ENCODE peak calls at places on chromosomes 3 and 15, in five cellular contexts. One of them, this sample, is unnamed.

GRCh38 chr3:116809218-116809617 is 99.6 kb downstream of the TUSC7 start:
- DNase-seq in testis: no peak
- DNase-seq in fibroblast of lung: no peak
- DNase-seq in foreskin fibroblast: no peak
- DNase-seq in neural crest cell: no peak
- DNase-seq in this sample: no peak

GRCh38 chr3:129418041-129418973 is 10.1 kb downstream of the EFCAB12 start:
- DNase-seq in testis: no peak
- DNase-seq in fibroblast of lung: no peak
- DNase-seq in foreskin fibroblast: no peak
- DNase-seq in neural crest cell: no peak
- DNase-seq in this sample: no peak

GRCh38 chr3:141360888-141361598 is 7.3 kb upstream of the ZBTB38 start:
- DNase-seq in testis: no peak
- DNase-seq in fibroblast of lung: peak; percentile 95
- DNase-seq in foreskin fibroblast: peak; percentile 81
- DNase-seq in neural crest cell: no peak
- DNase-seq in this sample: peak; percentile 69

GRCh38 chr3:15982667-15983145 is 184.9 kb upstream of the ANKRD28 start:
- DNase-seq in testis: no peak
- DNase-seq in fibroblast of lung: peak; percentile 98
- DNase-seq in foreskin fibroblast: peak; percentile 99
- DNase-seq in neural crest cell: no peak
- DNase-seq in this sample: no peak

GRCh38 chr15:88497109-88497761 is 29.7 kb downstream of the MRPS11 start:
- DNase-seq in testis: peak; percentile 66
- DNase-seq in fibroblast of lung: no peak
- DNase-seq in foreskin fibroblast: no peak
- DNase-seq in neural crest cell: no peak
- DNase-seq in this sample: no peak

GRCh38 chr3:97968376-97968775 is 3.9 kb downstream of the RIOX2 start:
- DNase-seq in testis: no peak
- DNase-seq in fibroblast of lung: no peak
- DNase-seq in foreskin fibroblast: no peak
- DNase-seq in neural crest cell: no peak
- DNase-seq in this sample: no peak

GRCh38 chr15:89575656-89576416 is 567 bp downstream of the TICRR start:
- DNase-seq in testis: no peak
- DNase-seq in fibroblast of lung: peak; percentile 13
- DNase-seq in foreskin fibroblast: peak; percentile 10
- DNase-seq in neural crest cell: peak; percentile 26
- DNase-seq in this sample: peak; percentile 31

GRCh38 chr3:194715022-194715800 is 29.5 kb downstream of the FAM43A start:
- DNase-seq in testis: no peak
- DNase-seq in fibroblast of lung: no peak
- DNase-seq in foreskin fibroblast: no peak
- DNase-seq in neural crest cell: no peak
- DNase-seq in this sample: peak; percentile 26

GRCh38 chr3:105904683-105905320 is 36.0 kb upstream of the CBLB start:
- DNase-seq in testis: no peak
- DNase-seq in fibroblast of lung: peak; percentile 43
- DNase-seq in foreskin fibroblast: no peak
- DNase-seq in neural crest cell: no peak
- DNase-seq in this sample: no peak

GRCh38 chr3:194730369-194730768 is 44.7 kb downstream of the FAM43A start:
- DNase-seq in testis: peak; percentile 43
- DNase-seq in fibroblast of lung: peak; percentile 20
- DNase-seq in foreskin fibroblast: no peak
- DNase-seq in neural crest cell: no peak
- DNase-seq in this sample: peak; percentile 74

GRCh38 chr15:59313703-59314332 is 58.9 kb downstream of the MYO1E start:
- DNase-seq in testis: peak; percentile 46
- DNase-seq in fibroblast of lung: peak; percentile 83
- DNase-seq in foreskin fibroblast: no peak
- DNase-seq in neural crest cell: no peak
- DNase-seq in this sample: peak; percentile 86

GRCh38 chr3:56915969-56916586 is 114.3 kb upstream of the ARHGEF3 start:
- DNase-seq in testis: no peak
- DNase-seq in fibroblast of lung: no peak
- DNase-seq in foreskin fibroblast: no peak
- DNase-seq in neural crest cell: no peak
- DNase-seq in this sample: no peak

GRCh38 chr3:189401196-189401595 is 229.4 kb downstream of the TPRG1 start:
- DNase-seq in testis: no peak
- DNase-seq in fibroblast of lung: no peak
- DNase-seq in foreskin fibroblast: no peak
- DNase-seq in neural crest cell: no peak
- DNase-seq in this sample: no peak

GRCh38 chr15:57036352-57036751 is 117.9 kb downstream of the TCF12 start:
- DNase-seq in testis: no peak
- DNase-seq in fibroblast of lung: no peak
- DNase-seq in foreskin fibroblast: no peak
- DNase-seq in neural crest cell: no peak
- DNase-seq in this sample: no peak

GRCh38 chr3:69197922-69198540 is 75.6 kb upstream of the LMOD3 start:
- DNase-seq in testis: no peak
- DNase-seq in fibroblast of lung: no peak
- DNase-seq in foreskin fibroblast: no peak
- DNase-seq in neural crest cell: no peak
- DNase-seq in this sample: no peak

GRCh38 chr3:40741729-40742128 is 217.0 kb downstream of the ZNF621 start:
- DNase-seq in testis: peak; percentile 33
- DNase-seq in fibroblast of lung: peak; percentile 4
- DNase-seq in foreskin fibroblast: no peak
- DNase-seq in neural crest cell: no peak
- DNase-seq in this sample: no peak

GRCh38 chr3:148583793-148584192 is 113.9 kb upstream of the AGTR1 start:
- DNase-seq in testis: no peak
- DNase-seq in fibroblast of lung: no peak
- DNase-seq in foreskin fibroblast: no peak
- DNase-seq in neural crest cell: no peak
- DNase-seq in this sample: no peak

GRCh38 chr3:148591525-148591924 is 106.2 kb upstream of the AGTR1 start:
- DNase-seq in testis: no peak
- DNase-seq in fibroblast of lung: no peak
- DNase-seq in foreskin fibroblast: no peak
- DNase-seq in neural crest cell: no peak
- DNase-seq in this sample: no peak

GRCh38 chr3:148584438-148584837 is 113.3 kb upstream of the AGTR1 start:
- DNase-seq in testis: no peak
- DNase-seq in fibroblast of lung: no peak
- DNase-seq in foreskin fibroblast: no peak
- DNase-seq in neural crest cell: no peak
- DNase-seq in this sample: no peak

GRCh38 chr3:148585671-148586379 is 111.9 kb upstream of the AGTR1 start:
- DNase-seq in testis: no peak
- DNase-seq in fibroblast of lung: no peak
- DNase-seq in foreskin fibroblast: no peak
- DNase-seq in neural crest cell: no peak
- DNase-seq in this sample: no peak

DNA sequence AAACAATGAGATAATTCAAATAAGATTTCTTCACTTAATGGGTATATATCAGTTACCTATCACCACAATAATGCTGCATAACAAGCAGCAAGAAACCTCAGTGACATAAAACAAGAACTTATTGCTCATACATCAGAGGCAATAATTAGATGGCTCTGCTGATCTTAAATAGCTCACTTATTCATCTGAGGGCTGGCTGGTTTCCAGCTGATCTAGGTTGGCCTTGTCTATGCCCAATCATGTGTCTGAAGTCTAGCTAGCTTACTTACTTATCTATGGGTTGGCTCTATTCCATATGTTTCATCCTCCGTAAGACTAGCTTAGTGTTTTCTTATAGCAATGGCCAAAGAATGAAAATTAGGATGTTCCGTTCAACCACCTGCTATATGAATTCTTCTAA is 109.4 kb upstream of the AGTR1 start:
- DNase-seq in testis: peak; percentile 15
- DNase-seq in fibroblast of lung: no peak
- DNase-seq in foreskin fibroblast: no peak
- DNase-seq in neural crest cell: no peak
- DNase-seq in this sample: no peak
- TF ChIP-seq CTCF in testis: no peak
- TF ChIP-seq CTCF in fibroblast of lung: no peak
- TF ChIP-seq CTCF in foreskin fibroblast: no peak
- TF ChIP-seq CTCF in neural crest cell: no peak
- TF ChIP-seq CTCF in this sample: no peak

GRCh38 chr15:67504061-67504460 is 16.9 kb upstream of the C15orf61 start:
- DNase-seq in testis: no peak
- DNase-seq in fibroblast of lung: peak; percentile 34
- DNase-seq in foreskin fibroblast: peak; percentile 28
- DNase-seq in neural crest cell: no peak
- DNase-seq in this sample: no peak

GRCh38 chr15:67501836-67502461 is 19.0 kb upstream of the C15orf61 start:
- DNase-seq in testis: no peak
- DNase-seq in fibroblast of lung: peak; percentile 7
- DNase-seq in foreskin fibroblast: no peak
- DNase-seq in neural crest cell: no peak
- DNase-seq in this sample: no peak

GRCh38 chr15:67505675-67506572 is 15.0 kb upstream of the C15orf61 start:
- DNase-seq in testis: no peak
- DNase-seq in fibroblast of lung: no peak
- DNase-seq in foreskin fibroblast: no peak
- DNase-seq in neural crest cell: no peak
- DNase-seq in this sample: no peak

GRCh38 chr15:67504796-67505195 is 16.1 kb upstream of the C15orf61 start:
- DNase-seq in testis: no peak
- DNase-seq in fibroblast of lung: no peak
- DNase-seq in foreskin fibroblast: peak; percentile 68
- DNase-seq in neural crest cell: no peak
- DNase-seq in this sample: no peak

GRCh38 chr15:67501177-67501835 is 19.6 kb upstream of the C15orf61 start:
- DNase-seq in testis: no peak
- DNase-seq in fibroblast of lung: peak; percentile 36
- DNase-seq in foreskin fibroblast: peak; percentile 29
- DNase-seq in neural crest cell: no peak
- DNase-seq in this sample: no peak
- TF ChIP-seq CTCF in testis: no peak
- TF ChIP-seq CTCF in fibroblast of lung: peak; percentile 34
- TF ChIP-seq CTCF in foreskin fibroblast: peak; percentile 45
- TF ChIP-seq CTCF in neural crest cell: no peak
- TF ChIP-seq CTCF in this sample: no peak

DNA sequence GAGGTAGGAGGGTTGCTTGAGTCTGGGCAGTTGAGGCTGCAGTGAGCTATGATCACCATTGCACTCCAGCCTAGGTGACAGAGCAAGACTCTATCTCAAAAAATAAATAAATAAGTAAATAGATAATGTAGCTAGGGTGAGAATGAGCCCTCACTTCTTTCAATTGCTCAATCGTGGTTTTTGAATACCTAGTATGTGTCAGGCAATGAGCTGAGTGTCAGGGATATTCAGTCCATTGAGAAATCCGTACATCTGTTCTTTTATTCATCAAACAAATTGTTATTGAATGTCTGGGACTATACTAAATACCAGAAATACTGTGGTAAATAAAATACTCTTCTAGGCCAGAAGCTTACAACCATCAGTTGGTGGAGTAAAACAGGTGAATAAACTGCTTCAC is 6.2 kb upstream of the ZNF148 start:
- DNase-seq in testis: no peak
- DNase-seq in fibroblast of lung: no peak
- DNase-seq in foreskin fibroblast: no peak
- DNase-seq in neural crest cell: no peak
- DNase-seq in this sample: no peak
- TF ChIP-seq CTCF in testis: no peak
- TF ChIP-seq CTCF in fibroblast of lung: no peak
- TF ChIP-seq CTCF in foreskin fibroblast: no peak
- TF ChIP-seq CTCF in neural crest cell: no peak
- TF ChIP-seq CTCF in this sample: no peak

DNA sequence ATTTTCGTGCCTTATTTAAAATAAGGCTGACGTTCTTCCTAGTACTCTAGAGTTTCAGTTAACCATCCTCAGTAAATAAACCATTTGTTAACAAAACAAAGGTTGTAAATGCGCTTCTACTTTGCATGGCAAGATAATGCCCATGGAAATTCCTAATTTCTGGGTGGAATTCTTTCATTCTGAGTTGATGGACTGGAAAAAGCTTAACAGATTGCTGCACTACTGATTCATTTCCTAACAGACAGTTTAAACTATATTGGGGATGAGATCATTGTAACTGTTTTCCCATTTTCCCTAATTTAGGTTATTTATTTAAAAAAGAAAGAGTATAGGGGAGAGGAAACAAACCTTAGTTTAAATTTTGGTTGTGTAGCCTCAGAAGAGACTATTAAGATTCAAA is 342.2 kb downstream of the NLGN1 start:
- DNase-seq in testis: no peak
- DNase-seq in fibroblast of lung: peak; percentile 72
- DNase-seq in foreskin fibroblast: no peak
- DNase-seq in neural crest cell: no peak
- DNase-seq in this sample: no peak
- TF ChIP-seq CTCF in testis: no peak
- TF ChIP-seq CTCF in fibroblast of lung: no peak
- TF ChIP-seq CTCF in foreskin fibroblast: no peak
- TF ChIP-seq CTCF in neural crest cell: no peak
- TF ChIP-seq CTCF in this sample: no peak

GRCh38 chr15:50315814-50316630 is 39.0 kb downstream of the GABPB1 start:
- DNase-seq in testis: no peak
- DNase-seq in fibroblast of lung: peak; percentile 40
- DNase-seq in foreskin fibroblast: peak; percentile 21
- DNase-seq in neural crest cell: no peak
- DNase-seq in this sample: peak; percentile 5

GRCh38 chr15:50321680-50322079 is 33.3 kb downstream of the GABPB1 start:
- DNase-seq in testis: no peak
- DNase-seq in fibroblast of lung: no peak
- DNase-seq in foreskin fibroblast: no peak
- DNase-seq in neural crest cell: no peak
- DNase-seq in this sample: no peak

GRCh38 chr15:50320504-50320903 is 34.5 kb downstream of the GABPB1 start:
- DNase-seq in testis: no peak
- DNase-seq in fibroblast of lung: no peak
- DNase-seq in foreskin fibroblast: no peak
- DNase-seq in neural crest cell: no peak
- DNase-seq in this sample: no peak

DNA sequence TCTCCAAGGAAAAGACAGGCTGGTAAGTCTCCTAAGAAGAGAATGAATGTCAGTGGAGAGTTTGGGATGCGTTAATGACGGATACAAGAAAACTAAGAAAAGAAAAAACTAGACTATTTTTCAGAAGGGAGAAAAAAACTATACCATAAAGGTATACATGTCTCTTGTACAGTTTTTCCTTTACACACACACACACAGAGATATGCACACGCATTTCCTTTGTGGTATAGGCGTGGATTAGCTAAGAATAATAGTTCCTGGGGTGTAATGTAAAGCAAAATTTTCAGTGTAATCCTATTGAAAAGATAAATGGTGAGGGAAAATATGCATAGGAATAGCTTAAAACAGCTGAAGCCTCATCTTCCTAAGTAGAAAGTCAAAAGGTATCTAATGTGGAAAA is 36.3 kb downstream of the GABPB1 start:
- DNase-seq in testis: no peak
- DNase-seq in fibroblast of lung: no peak
- DNase-seq in foreskin fibroblast: no peak
- DNase-seq in neural crest cell: no peak
- DNase-seq in this sample: no peak
- TF ChIP-seq CTCF in testis: no peak
- TF ChIP-seq CTCF in fibroblast of lung: no peak
- TF ChIP-seq CTCF in foreskin fibroblast: no peak
- TF ChIP-seq CTCF in neural crest cell: no peak
- TF ChIP-seq CTCF in this sample: no peak

GRCh38 chr3:20622304-20622703 is 436.3 kb upstream of the SGO1 start:
- DNase-seq in testis: no peak
- DNase-seq in fibroblast of lung: peak; percentile 62
- DNase-seq in foreskin fibroblast: peak; percentile 91
- DNase-seq in neural crest cell: no peak
- DNase-seq in this sample: no peak
- TF ChIP-seq CTCF in testis: no peak
- TF ChIP-seq CTCF in fibroblast of lung: no peak
- TF ChIP-seq CTCF in foreskin fibroblast: peak; percentile 35
- TF ChIP-seq CTCF in neural crest cell: no peak
- TF ChIP-seq CTCF in this sample: no peak